ENCODE peak calls at places on chromosome 13, in four cellular contexts. D is HepG2, M is neural progenitor cell, A is osteoblast. H is an unnamed sample.

GRCh38 chr13:27170521-27171243 is 929 bp downstream of the USP12 start:
- DNase-seq in A (peak; percentile 85), M (peak; percentile 84), D (peak; percentile 33), H (peak; percentile 26)

GRCh38 chr13:27523345-27524073 is 73.1 kb upstream of the MTIF3 start:
- DNase-seq in A (no peak), D (no peak), M (no peak), H (no peak)

GRCh38 chr13:88919970-88920628 is 1248.9 kb downstream of the SLITRK5 start:
- DNase-seq in A (no peak), D (no peak), M (no peak), H (no peak)

GRCh38 chr13:30978981-30979956 is 46.8 kb downstream of the TEX26 start:
- DNase-seq in M (peak; percentile 83), A (no peak), D (peak; percentile 16), H (peak; percentile 42)

GRCh38 chr13:99221567-99222239 is 21.0 kb downstream of the UBAC2 start:
- DNase-seq in A (no peak), M (no peak), D (no peak), H (no peak)

GRCh38 chr13:95948646-95949045 is 104.6 kb downstream of the UGGT2 start:
- DNase-seq in A (no peak), M (no peak), D (no peak), H (peak; percentile 29)

GRCh38 chr13:99956473-99957349 is 14.9 kb downstream of the ZIC5 start:
- DNase-seq in D (peak; percentile 81), A (peak; percentile 78), M (peak; percentile 77), H (no peak)

GRCh38 chr13:113045214-113046007 is 60.2 kb upstream of the F7 start:
- DNase-seq in A (no peak), D (no peak), M (no peak), H (no peak)

GRCh38 chr13:27839809-27840467 is 47.7 kb downstream of the GSX1 start:
- DNase-seq in A (peak; percentile 56), D (no peak), M (no peak), H (peak; percentile 81)

GRCh38 chr13:100208002-100208401 is 119.1 kb downstream of the PCCA start:
- DNase-seq in A (no peak), D (no peak), M (no peak), H (no peak)

GRCh38 chr13:54449922-54450321 is 1421.3 kb downstream of the OLFM4 start:
- DNase-seq in M (no peak), A (no peak), D (no peak), H (peak; percentile 23)

GRCh38 chr13:29535663-29536655 is 59.5 kb downstream of the SLC7A1 start:
- DNase-seq in D (no peak), A (no peak), M (no peak), H (no peak)

GRCh38 chr13:94324409-94325147 is 154.9 kb downstream of the DCT start:
- DNase-seq in A (no peak), M (no peak), D (no peak), H (no peak)

GRCh38 chr13:20351279-20352022 is 119.3 kb upstream of the GJB6 start:
- DNase-seq in M (no peak), A (peak; percentile 72), D (no peak), H (peak; percentile 90)

GRCh38 chr13:39530996-39531395 is 72.0 kb downstream of the LHFPL6 start:
- DNase-seq in A (no peak), M (no peak), D (no peak), H (peak; percentile 46)

GRCh38 chr13:48578516-48579166 is 45.8 kb upstream of the RCBTB2 start:
- DNase-seq in D (no peak), M (no peak), A (no peak), H (no peak)

GRCh38 chr13:60757481-60757880 is 360.5 kb downstream of the TDRD3 start:
- DNase-seq in D (no peak), M (no peak), A (no peak), H (no peak)

GRCh38 chr13:96963786-96964475 is 30.3 kb downstream of the OXGR1 start:
- DNase-seq in M (no peak), D (no peak), A (no peak), H (peak; percentile 24)

GRCh38 chr13:60583911-60584753 is 187.1 kb downstream of the TDRD3 start:
- DNase-seq in D (no peak), M (peak; percentile 25), A (peak; percentile 82), H (peak; percentile 26)

GRCh38 chr13:26482451-26483197 is 74.9 kb upstream of the WASF3 start:
- DNase-seq in A (peak; percentile 91), D (peak; percentile 61), M (peak; percentile 72), H (peak; percentile 82)

GRCh38 chr13:26599885-26600284 is 42.4 kb downstream of the WASF3 start:
- DNase-seq in D (no peak), M (no peak), A (no peak), H (no peak)

GRCh38 chr13:59178344-59178743 is 985.4 kb downstream of the DIAPH3 start:
- DNase-seq in A (peak; percentile 61), M (peak; percentile 11), D (no peak), H (peak; percentile 2)

GRCh38 chr13:40670307-40670706 is 3.9 kb upstream of the FOXO1 start:
- DNase-seq in M (no peak), A (no peak), D (no peak), H (no peak)

GRCh38 chr13:40673414-40673813 is 7.0 kb upstream of the FOXO1 start:
- DNase-seq in M (no peak), D (no peak), A (no peak), H (no peak)

GRCh38 chr13:40676007-40676406 is 9.6 kb upstream of the FOXO1 start:
- DNase-seq in M (no peak), D (no peak), A (no peak), H (no peak)

GRCh38 chr13:40673061-40673397 is 6.6 kb upstream of the FOXO1 start:
- DNase-seq in A (no peak), M (no peak), D (no peak), H (peak; percentile 30)

GRCh38 chr13:40672310-40673060 is 6.0 kb upstream of the FOXO1 start:
- DNase-seq in M (no peak), D (peak; percentile 73), A (no peak), H (peak; percentile 88)
- H3K27ac ChIP-seq in M (no peak overlapping the region), D (no peak overlapping the region), A (no peak overlapping the region), H (peak overlapping the region; percentile 64)

DNA sequence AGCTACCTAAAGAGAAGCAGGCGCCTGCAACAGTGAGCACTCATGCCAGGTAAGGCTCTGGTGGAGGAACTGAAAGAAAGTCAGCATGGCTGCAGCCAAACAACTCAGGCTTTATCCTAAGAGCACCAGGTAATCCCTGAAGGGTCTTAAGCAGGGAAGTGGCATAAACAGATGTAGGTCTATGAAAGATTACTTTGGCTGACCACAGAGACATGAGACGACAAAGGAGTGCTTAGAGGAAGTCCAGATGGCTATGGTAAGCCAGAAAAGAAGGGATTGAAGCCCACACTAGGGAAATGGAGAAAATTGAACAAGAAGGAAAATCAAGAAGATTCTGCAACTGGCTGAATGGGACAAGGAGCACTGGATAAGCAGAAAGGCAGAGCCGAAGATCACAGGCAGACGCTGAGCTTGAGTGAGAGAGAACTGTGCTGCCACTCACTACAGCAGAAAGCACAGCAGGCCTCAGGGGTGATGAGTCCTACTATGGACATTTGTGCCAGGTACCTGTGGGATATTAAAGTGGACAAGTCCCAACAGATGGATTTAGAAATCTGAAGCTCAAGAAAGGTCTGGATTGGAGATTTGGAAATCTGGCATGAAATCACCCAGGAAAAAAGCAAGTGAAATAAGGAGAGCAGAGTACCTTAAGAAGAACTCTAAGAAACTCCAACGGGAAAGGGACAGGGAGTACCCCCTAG is 4.2 kb downstream of the RCBTB1 start:
- DNase-seq in A (no peak), M (no peak), D (no peak), H (no peak)
- H3K79me2 ChIP-seq in A (peaks cover 43% of the 10 kb centered on the region), M (peaks cover 29% of the 10 kb centered on the region), D (peaks cover 17% of the 10 kb centered on the region), H (peaks cover 16% of the 10 kb centered on the region)

DNA sequence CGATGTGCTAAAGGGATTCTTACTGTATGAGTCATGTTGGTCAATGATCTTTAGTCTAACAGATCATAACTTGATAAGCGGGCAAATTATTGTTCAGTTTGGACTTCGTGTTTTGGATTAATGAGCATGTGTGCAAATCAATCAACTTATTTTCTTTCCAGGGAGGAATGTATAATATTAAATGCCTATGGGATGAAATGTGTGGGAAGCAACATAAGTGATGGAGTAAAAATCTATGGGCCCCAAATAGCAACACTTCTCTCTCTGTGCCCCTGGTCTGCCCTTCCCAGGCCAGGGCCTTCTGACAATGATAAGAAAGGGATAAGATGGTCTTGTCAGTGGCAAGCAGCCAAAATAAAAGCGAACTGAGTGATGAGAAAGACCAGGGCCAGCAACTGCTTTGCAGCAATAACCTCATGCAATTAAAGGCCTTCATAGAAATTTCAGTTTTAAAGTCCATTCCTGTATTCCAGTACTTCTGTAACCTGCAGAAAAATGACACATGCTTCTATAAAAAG is 61.4 kb downstream of the SLC10A2 start:
- DNase-seq in D (no peak), M (no peak), A (no peak), H (no peak)
- H3K27ac ChIP-seq in D (no peak overlapping the region), M (no peak overlapping the region), A (no peak overlapping the region), H (no peak overlapping the region)

GRCh38 chr13:74104661-74105275 is 29.4 kb downstream of the KLF12 start:
- DNase-seq in A (no peak), M (no peak), D (no peak), H (no peak)
- H3K79me2 ChIP-seq in A (peaks cover 99% of the 10 kb centered on the region), M (peaks cover 36% of the 10 kb centered on the region), D (no peaks in the 10 kb centered on the region), H (peaks cover 26% of the 10 kb centered on the region)

DNA sequence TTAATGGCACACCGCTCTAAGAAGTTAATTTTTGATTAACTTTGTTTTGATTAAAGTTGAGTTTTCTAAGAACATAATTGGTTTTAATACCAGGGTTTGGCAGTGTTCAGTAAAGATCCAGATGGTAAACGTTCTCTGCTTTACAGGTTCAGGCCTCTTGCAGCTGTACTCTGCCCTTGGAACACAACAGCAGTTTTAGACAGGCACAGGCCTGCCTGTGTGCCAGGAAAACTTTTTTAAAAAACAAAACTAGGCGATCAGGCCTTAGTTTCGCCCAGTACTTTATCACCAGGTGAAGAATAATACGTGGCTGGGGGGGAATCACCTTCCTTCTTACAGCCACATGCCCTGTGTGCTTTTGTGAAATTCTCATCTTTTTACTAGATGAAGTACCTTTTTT is 38.0 kb upstream of the TEX29 start:
- DNase-seq in A (no peak), D (no peak), M (no peak), H (no peak)
- H3K27ac ChIP-seq in A (peak overlapping the region; percentile 95), D (no peak overlapping the region), M (no peak overlapping the region), H (no peak overlapping the region)

DNA sequence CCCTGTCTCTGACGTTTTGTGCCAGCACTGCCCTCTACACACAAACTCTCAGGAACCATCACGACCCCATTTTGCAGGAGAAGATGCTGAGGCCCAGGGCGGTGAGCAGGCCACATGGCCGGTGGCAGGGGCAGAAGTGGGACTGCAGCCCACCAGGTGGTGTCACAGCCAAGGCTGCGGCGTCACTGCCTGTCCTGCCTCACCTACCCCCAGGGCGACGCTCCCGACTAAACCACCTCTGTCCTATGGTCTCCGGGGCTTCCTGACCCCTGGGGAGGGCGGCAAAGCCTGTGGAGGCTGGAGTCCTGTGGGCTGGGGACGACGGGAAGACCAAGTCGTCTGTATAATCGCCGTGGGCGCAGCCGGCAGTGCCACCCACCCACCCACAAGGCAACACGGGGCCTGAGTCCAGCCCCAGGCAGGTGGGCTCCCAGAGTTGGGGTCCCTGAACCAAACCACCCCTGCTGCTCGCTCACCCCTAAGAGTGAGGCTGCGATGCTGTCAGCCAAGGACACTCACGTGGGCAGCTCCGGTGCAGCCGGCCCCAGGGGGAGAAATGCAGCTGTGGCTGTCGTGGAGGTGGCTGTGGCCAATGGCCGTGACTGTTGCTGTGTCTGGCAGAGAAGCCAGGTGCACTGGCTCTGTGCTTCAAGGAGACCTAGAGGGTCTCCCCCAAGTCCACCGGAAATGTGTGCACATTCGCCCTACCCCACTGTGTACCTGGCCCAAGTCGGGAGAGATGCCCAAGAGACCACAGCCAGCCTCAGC is 29.7 kb downstream of the RASA3 start:
- DNase-seq in A (peak; percentile 80), D (no peak), M (no peak), H (no peak)
- H3K79me2 ChIP-seq in A (peaks cover 88% of the 10 kb centered on the region), D (no peaks in the 10 kb centered on the region), M (peaks cover 5% of the 10 kb centered on the region), H (no peaks in the 10 kb centered on the region)

GRCh38 chr13:33227927-33228644 is 57.5 kb downstream of the STARD13 start:
- DNase-seq in D (no peak), A (no peak), M (no peak), H (no peak)
- H3K27ac ChIP-seq in D (peak overlapping the region; percentile 96), A (peak overlapping the region; percentile 97), M (no peak overlapping the region), H (no peak overlapping the region)

GRCh38 chr13:102642475-102642874 is 45.7 kb downstream of the TPP2 start:
- DNase-seq in D (no peak), M (no peak), A (no peak), H (no peak)
- H3K79me2 ChIP-seq in D (no peaks in the 10 kb centered on the region), M (no peaks in the 10 kb centered on the region), A (no peaks in the 10 kb centered on the region), H (no peaks in the 10 kb centered on the region)